ENCODE peak calls at places on chromosomes 13 and 19, in six cellular contexts. K is RWPE1, S is AG09309, I is tibial nerve, Y is H9, C is lower leg skin. N is an unnamed sample.

GRCh38 chr19:46970815-46971214 is 48.8 kb upstream of the NPAS1 start:
- DNase-seq in K (no peak), S (peak; percentile 94), I (no peak), Y (no peak), C (no peak), N (peak; percentile 99)

GRCh38 chr19:45070214-45070613 is 6.1 kb downstream of the ZNF296 start:
- DNase-seq in K (no peak), S (no peak), I (no peak), Y (no peak), C (no peak), N (no peak)

GRCh38 chr13:76672422-76672821 is 213.8 kb downstream of the KCTD12 start:
- DNase-seq in K (peak; percentile 51), S (no peak), I (no peak), Y (no peak), C (no peak), N (no peak)

GRCh38 chr19:38402623-38402966 is 298 bp upstream of the FAM98C start:
- DNase-seq in K (no peak), S (no peak), I (no peak), Y (no peak), C (no peak), N (no peak)

GRCh38 chr19:18488838-18489626 is 32.8 kb downstream of the ELL start:
- DNase-seq in K (no peak), S (no peak), I (no peak), Y (peak; percentile 78), C (no peak), N (no peak)

GRCh38 chr13:112774829-112775565 is 85.2 kb downstream of the ATP11A start:
- DNase-seq in K (no peak), S (no peak), I (no peak), Y (peak; percentile 32), C (no peak), N (no peak)

GRCh38 chr19:54218960-54219661 is 3.7 kb downstream of the LILRB3 start:
- DNase-seq in K (no peak), S (no peak), I (no peak), Y (no peak), C (no peak), N (no peak)

GRCh38 chr13:110758195-110758594 is 44.7 kb downstream of the ING1 start:
- DNase-seq in K (no peak), S (peak; percentile 29), I (no peak), Y (no peak), C (no peak), N (no peak)

GRCh38 chr13:44698076-44698475 is 121.9 kb upstream of the TSC22D1 start:
- DNase-seq in K (no peak), S (no peak), I (no peak), Y (no peak), C (no peak), N (no peak)

GRCh38 chr13:50188696-50189095 is 173.5 kb downstream of the KCNRG start:
- DNase-seq in K (peak; percentile 31), S (no peak), I (no peak), Y (no peak), C (no peak), N (no peak)

GRCh38 chr13:91406619-91407018 is 8.2 kb downstream of the GPC5 start:
- DNase-seq in K (peak; percentile 3), S (no peak), I (no peak), Y (peak; percentile 79), C (no peak), N (peak; percentile 25)

GRCh38 chr13:110306340-110306959 is 507 bp downstream of the COL4A1 start:
- DNase-seq in K (no peak), S (no peak), I (no peak), Y (peak; percentile 43), C (no peak), N (no peak)

GRCh38 chr13:29924951-29925350 is 74.5 kb upstream of the UBL3 start:
- DNase-seq in K (no peak), S (no peak), I (no peak), Y (no peak), C (no peak), N (no peak)

GRCh38 chr19:39342647-39343305 is 555 bp downstream of the SAMD4B start:
- DNase-seq in K (no peak), S (no peak), I (no peak), Y (no peak), C (no peak), N (no peak)

GRCh38 chr13:37934339-37935191 is 65.0 kb upstream of the TRPC4 start:
- DNase-seq in K (no peak), S (no peak), I (no peak), Y (peak; percentile 42), C (no peak), N (no peak)

GRCh38 chr13:23859455-23859854 is 29.7 kb downstream of the MIPEP start:
- DNase-seq in K (no peak), S (no peak), I (no peak), Y (no peak), C (no peak), N (no peak)

GRCh38 chr13:84607614-84608013 is 725.3 kb upstream of the SLITRK1 start:
- DNase-seq in K (peak; percentile 17), S (peak; percentile 46), I (peak; percentile 5), Y (no peak), C (no peak), N (peak; percentile 66)

GRCh38 chr19:56144396-56144795 is 3.3 kb downstream of the ZNF444 start:
- DNase-seq in K (no peak), S (no peak), I (no peak), Y (no peak), C (no peak), N (no peak)

GRCh38 chr13:27928805-27929753 is 9.3 kb downstream of the PDX1 start:
- DNase-seq in K (no peak), S (no peak), I (no peak), Y (peak; percentile 52), C (no peak), N (no peak)

GRCh38 chr19:3479819-3480215 is 508 bp downstream of the SMIM24 start:
- DNase-seq in K (peak; percentile 46), S (no peak), I (no peak), Y (peak; percentile 71), C (no peak), N (no peak)

GRCh38 chr19:56369886-56370676 is 23.3 kb downstream of the ZNF582 start:
- DNase-seq in K (no peak), S (no peak), I (no peak), Y (no peak), C (no peak), N (no peak)

GRCh38 chr13:45825124-45825650 is 26.4 kb downstream of the SIAH3 start:
- DNase-seq in K (no peak), S (no peak), I (no peak), Y (no peak), C (no peak), N (no peak)

GRCh38 chr13:80654638-80655249 is 313.8 kb upstream of the SPRY2 start:
- DNase-seq in K (no peak), S (no peak), I (no peak), Y (no peak), C (no peak), N (no peak)

GRCh38 chr13:28583661-28584091 is 75.3 kb upstream of the POMP start:
- DNase-seq in K (no peak), S (no peak), I (no peak), Y (no peak), C (no peak), N (no peak)

GRCh38 chr19:6047741-6048231 is 62.5 kb downstream of the RFX2 start:
- DNase-seq in K (peak; percentile 40), S (no peak), I (no peak), Y (peak; percentile 75), C (no peak), N (peak; percentile 28)

GRCh38 chr19:2274185-2274711 is 7.7 kb downstream of the PEAK3 start:
- DNase-seq in K (no peak), S (no peak), I (no peak), Y (no peak), C (no peak), N (peak; percentile 26)

GRCh38 chr13:97938701-97939475 is 14.6 kb upstream of the IPO5 start:
- DNase-seq in K (no peak), S (no peak), I (no peak), Y (no peak), C (no peak), N (no peak)

GRCh38 chr13:59318320-59318930 is 845.3 kb downstream of the DIAPH3 start:
- DNase-seq in K (peak; percentile 8), S (peak; percentile 3), I (peak; percentile 71), Y (peak; percentile 71), C (peak; percentile 33), N (no peak)

GRCh38 chr13:49214917-49215376 is 5.2 kb upstream of the MLNR start:
- DNase-seq in K (no peak), S (no peak), I (peak; percentile 18), Y (peak; percentile 76), C (peak; percentile 37), N (no peak)

GRCh38 chr13:92671821-92672220 is 554.8 kb upstream of the GPC6 start:
- DNase-seq in K (no peak), S (no peak), I (no peak), Y (no peak), C (no peak), N (no peak)

GRCh38 chr13:28231642-28232041 is 93.3 kb downstream of the PAN3 start:
- DNase-seq in K (no peak), S (no peak), I (no peak), Y (no peak), C (no peak), N (no peak)

GRCh38 chr13:29905845-29906244 is 55.4 kb upstream of the UBL3 start:
- DNase-seq in K (peak; percentile 57), S (no peak), I (no peak), Y (no peak), C (no peak), N (no peak)

GRCh38 chr13:32142115-32142514 is 110.5 kb downstream of the FRY start:
- DNase-seq in K (no peak), S (no peak), I (no peak), Y (no peak), C (no peak), N (no peak)

GRCh38 chr19:34838248-34838647 is 65.2 kb upstream of the ZNF599 start:
- DNase-seq in K (peak; percentile 20), S (no peak), I (no peak), Y (no peak), C (no peak), N (no peak)